ENCODE peak calls at places on chromosomes 6 and 20, in six cellular contexts. H is neuronal stem cell, B is H1, F is mesenchymal stem cell, M is mesendoderm, O is IMR-90. L is an unnamed sample.

GRCh38 chr6:20331042-20331441 is 70.6 kb upstream of the E2F3 start:
- DNase-seq in H (no peak), B (no peak), F (no peak), M (no peak), O (no peak), L (no peak)

GRCh38 chr6:44761046-44761445 is 373.5 kb downstream of the CDC5L start:
- DNase-seq in H (no peak), B (no peak), F (no peak), M (no peak), O (no peak), L (no peak)

GRCh38 chr6:33288141-33288941 is 698 bp downstream of the WDR46 start:
- DNase-seq in H (no peak), B (no peak), F (no peak), M (no peak), O (no peak), L (no peak)

GRCh38 chr6:56652994-56653393 is 10.3 kb upstream of the DST start:
- DNase-seq in H (no peak), B (no peak), F (peak), M (no peak), O (peak), L (no peak)

GRCh38 chr6:126880926-126881325 is 237.5 kb upstream of the RSPO3 start:
- DNase-seq in H (no peak), B (no peak), F (no peak), M (no peak), O (no peak), L (no peak)

GRCh38 chr6:75830959-75831885 is 82.2 kb downstream of the MYO6 start:
- DNase-seq in H (no peak), B (no peak), F (peak), M (no peak), O (peak), L (no peak)

GRCh38 chr6:99192561-99192960 is 156.9 kb downstream of the FAXC start:
- DNase-seq in H (no peak), B (no peak), F (no peak), M (no peak), O (no peak), L (no peak)

GRCh38 chr20:2421247-2421646 is 40.5 kb downstream of the TGM6 start:
- DNase-seq in H (no peak), B (no peak), F (no peak), M (no peak), O (no peak), L (no peak)

GRCh38 chr20:40920291-40920690 is 108.3 kb upstream of the TOP1 start:
- DNase-seq in H (no peak), B (no peak), F (no peak), M (no peak), O (no peak), L (no peak)

GRCh38 chr6:170089937-170090335 is 200.9 kb downstream of the DLL1 start:
- DNase-seq in H (no peak), B (no peak), F (no peak), M (no peak), O (no peak), L (no peak)

GRCh38 chr20:57578476-57579165 is 17.7 kb downstream of the PCK1 start:
- DNase-seq in H (no peak), B (no peak), F (no peak), M (no peak), O (no peak), L (no peak)

GRCh38 chr6:150312395-150312794 is 56.4 kb upstream of the IYD start:
- DNase-seq in H (no peak), B (no peak), F (no peak), M (no peak), O (no peak), L (no peak)

GRCh38 chr6:34304164-34304563 is 55.4 kb upstream of the SMIM29 start:
- DNase-seq in H (no peak), B (no peak), F (no peak), M (no peak), O (no peak), L (no peak)

GRCh38 chr6:170205126-170205525 is 85.8 kb downstream of the DLL1 start:
- DNase-seq in H (no peak), B (no peak), F (no peak), M (no peak), O (no peak), L (peak)

GRCh38 chr6:31143148-31143547 is 4.3 kb upstream of the PSORS1C2 start:
- DNase-seq in H (no peak), B (no peak), F (peak), M (peak), O (peak), L (peak)

GRCh38 chr6:20178327-20178726 is 33.9 kb downstream of the MBOAT1 start:
- DNase-seq in H (no peak), B (no peak), F (no peak), M (no peak), O (no peak), L (no peak)

GRCh38 chr6:129331450-129332138 is 378.4 kb downstream of the ARHGAP18 start:
- DNase-seq in H (no peak), B (no peak), F (peak), M (peak), O (peak), L (no peak)

GRCh38 chr6:83511901-83512681 is at the start of gene PRSS35:
- DNase-seq in H (peak), B (peak), F (peak), M (peak), O (peak), L (peak)

GRCh38 chr20:11047559-11047958 is 373.8 kb upstream of the JAG1 start:
- DNase-seq in H (no peak), B (no peak), F (no peak), M (peak), O (no peak), L (no peak)

GRCh38 chr6:6390849-6391602 is 70.6 kb upstream of the F13A1 start:
- DNase-seq in H (no peak), B (no peak), F (no peak), M (no peak), O (no peak), L (no peak)

GRCh38 chr6:23559587-23560343 is 566.2 kb upstream of the NRSN1 start:
- DNase-seq in H (no peak), B (no peak), F (no peak), M (peak), O (no peak), L (no peak)

GRCh38 chr6:38720295-38720694 is 5.2 kb downstream of the DNAH8 start:
- DNase-seq in H (peak), B (no peak), F (peak), M (peak), O (peak), L (peak)

GRCh38 chr20:19528286-19529030 is 229.6 kb upstream of the RIN2 start:
- DNase-seq in H (no peak), B (no peak), F (no peak), M (no peak), O (no peak), L (no peak)

GRCh38 chr6:132132911-132133639 is 181.9 kb upstream of the CCN2 start:
- DNase-seq in H (no peak), B (no peak), F (peak), M (no peak), O (peak), L (no peak)

GRCh38 chr6:133198725-133199124 is 42.4 kb upstream of the EYA4 start:
- DNase-seq in H (no peak), B (no peak), F (no peak), M (no peak), O (peak), L (no peak)

GRCh38 chr20:59027746-59028320 is 4.3 kb downstream of the ATP5F1E start:
- DNase-seq in H (no peak), B (no peak), F (peak), M (no peak), O (peak), L (no peak)

GRCh38 chr6:138692978-138693909 is 80.3 kb upstream of the CCDC28A start:
- DNase-seq in H (peak), B (peak), F (peak), M (peak), O (peak), L (peak)

GRCh38 chr6:115969930-115970273 is 90.8 kb downstream of the FRK start:
- DNase-seq in H (no peak), B (no peak), F (peak), M (no peak), O (peak), L (no peak)

GRCh38 chr6:123415844-123416468 is 220.8 kb downstream of the TRDN start:
- DNase-seq in H (peak), B (no peak), F (peak), M (peak), O (peak), L (peak)

GRCh38 chr6:121680058-121680457 is 244.6 kb downstream of the GJA1 start:
- DNase-seq in H (no peak), B (no peak), F (no peak), M (peak), O (no peak), L (no peak)

GRCh38 chr6:35011096-35012041 is 122.3 kb downstream of the ANKS1A start:
- DNase-seq in H (no peak), B (no peak), F (peak), M (no peak), O (no peak), L (no peak)

GRCh38 chr20:41365785-41366545 is 653 bp downstream of the EMILIN3 start:
- DNase-seq in H (no peak), B (no peak), F (no peak), M (no peak), O (no peak), L (peak)

GRCh38 chr6:50713226-50713625 is at the start of gene TFAP2D:
- DNase-seq in H (no peak), B (no peak), F (no peak), M (no peak), O (no peak), L (no peak)

GRCh38 chr20:48025061-48025515 is 239.8 kb upstream of the SULF2 start:
- DNase-seq in H (no peak), B (no peak), F (peak), M (peak), O (peak), L (peak)

GRCh38 chr20:22577515-22578220 is 6.7 kb downstream of the FOXA2 start:
- DNase-seq in H (no peak), B (no peak), F (no peak), M (peak), O (no peak), L (peak)

GRCh38 chr6:6700421-6700820 is 111.9 kb downstream of the LY86 start:
- DNase-seq in H (no peak), B (no peak), F (no peak), M (no peak), O (no peak), L (no peak)

GRCh38 chr20:47143658-47144057 is 212.8 kb downstream of the ZMYND8 start:
- DNase-seq in H (no peak), B (no peak), F (no peak), M (no peak), O (no peak), L (no peak)

DNA sequence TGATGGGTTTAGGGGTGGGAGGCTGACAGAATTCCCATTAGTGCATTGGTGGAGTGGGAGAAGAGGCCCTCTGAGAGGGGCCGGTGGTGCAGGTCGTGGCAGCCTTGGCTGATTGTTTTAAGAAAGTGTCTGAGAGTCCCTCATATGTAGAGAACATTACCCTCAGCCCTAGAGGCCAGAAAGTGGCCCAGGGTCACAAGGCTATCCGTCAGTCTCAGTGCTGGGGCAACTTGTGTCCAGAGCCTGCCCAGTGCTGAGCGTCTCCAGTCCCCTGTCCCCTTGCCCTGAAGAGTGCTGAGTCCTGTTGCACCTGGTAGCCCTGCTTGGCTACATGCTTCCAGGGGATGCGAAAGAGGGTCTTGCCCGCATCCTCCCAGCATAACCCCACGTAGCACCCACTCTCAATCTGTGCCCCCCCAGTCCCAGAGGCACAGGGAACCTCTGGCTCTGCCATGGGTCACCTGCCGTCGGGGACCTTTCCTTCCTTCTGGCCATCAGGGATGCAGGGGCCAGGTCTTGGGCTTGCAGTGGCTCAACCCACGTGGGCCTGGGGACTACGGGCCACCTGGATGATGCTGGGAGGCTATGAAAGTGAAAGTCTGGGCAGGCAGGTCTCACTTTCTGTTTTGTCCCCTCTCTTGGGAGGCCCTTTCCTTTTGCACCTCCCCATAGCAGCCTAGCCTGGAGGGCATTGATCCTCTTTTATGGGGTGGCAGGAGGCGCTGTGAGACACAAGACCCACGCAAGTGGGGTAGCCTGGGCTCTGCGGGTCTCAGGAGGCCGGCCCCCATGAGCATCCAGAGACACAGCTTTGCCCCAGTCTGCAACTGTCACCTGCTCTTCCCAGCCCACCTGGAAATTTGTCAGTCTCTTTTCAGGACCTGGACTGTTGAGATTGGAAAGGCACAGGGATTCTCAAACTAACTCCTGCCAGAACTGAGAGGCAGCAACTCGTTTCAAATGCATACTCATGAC is 12.2 kb downstream of the DUSP15 start:
- DNase-seq in H (no peak), B (no peak), F (no peak), M (no peak), O (no peak), L (no peak)
- H3K4me2 ChIP-seq in H (no peak), B (no peak), F (no peak), M (no peak), O (no peak), L (no peak)

DNA sequence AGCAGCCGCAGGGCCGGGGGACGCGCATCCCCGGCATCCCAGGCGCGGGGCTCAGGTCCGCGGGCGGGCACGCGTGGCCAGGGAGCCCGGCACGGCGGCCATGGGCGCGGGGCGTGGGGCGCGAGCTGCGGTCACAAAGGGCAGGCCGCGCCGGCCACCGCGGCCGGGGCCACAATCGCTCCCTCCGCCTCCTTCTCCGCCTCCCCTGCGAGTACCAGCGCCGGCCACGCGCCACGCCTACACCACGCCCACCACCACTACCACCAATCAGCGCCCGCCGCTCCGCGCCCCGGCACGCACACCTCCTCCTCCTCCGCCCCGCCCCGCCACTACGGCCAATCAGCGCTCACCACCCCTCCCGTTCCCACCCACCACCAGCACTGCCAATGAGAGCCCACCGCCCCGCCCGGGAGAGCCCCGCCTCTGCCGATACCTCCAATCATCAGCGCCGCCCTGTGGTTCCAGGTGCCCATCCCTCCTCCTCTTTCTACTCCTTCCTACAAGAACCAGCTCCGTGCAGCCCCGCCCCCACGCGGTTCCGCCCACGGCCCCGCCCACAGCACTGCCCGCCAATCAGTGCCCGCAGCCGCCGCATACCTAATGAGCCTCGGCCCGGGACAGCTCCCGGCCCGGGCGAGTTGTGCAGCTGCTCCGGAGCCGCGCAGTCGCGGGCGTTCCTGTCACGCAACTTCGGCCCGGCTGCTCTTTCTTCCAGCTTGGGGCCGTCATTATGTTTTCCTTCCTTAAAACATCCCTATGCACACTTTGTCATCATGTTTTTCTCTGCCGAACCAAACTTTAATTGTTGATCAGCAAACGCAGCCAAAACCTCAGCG is at the start of gene RPS6KA2:
- DNase-seq in H (peak), B (peak), F (peak), M (peak), O (peak), L (peak)
- H2BK15ac ChIP-seq in H (peak), B (no peak), F (peak), M (no peak), O (peak), L (no peak)

GRCh38 chr20:39048000-39048696 is 86.0 kb downstream of the DHX35 start:
- DNase-seq in H (peak), B (peak), F (peak), M (peak), O (peak), L (peak)

GRCh38 chr20:39050555-39050902 is 88.4 kb downstream of the DHX35 start:
- DNase-seq in H (no peak), B (no peak), F (no peak), M (no peak), O (no peak), L (no peak)

GRCh38 chr20:39049684-39050554 is 87.8 kb downstream of the DHX35 start:
- DNase-seq in H (peak), B (peak), F (peak), M (peak), O (peak), L (peak)

GRCh38 chr20:39047417-39047985 is 85.4 kb downstream of the DHX35 start:
- DNase-seq in H (no peak), B (no peak), F (no peak), M (no peak), O (no peak), L (no peak)

DNA sequence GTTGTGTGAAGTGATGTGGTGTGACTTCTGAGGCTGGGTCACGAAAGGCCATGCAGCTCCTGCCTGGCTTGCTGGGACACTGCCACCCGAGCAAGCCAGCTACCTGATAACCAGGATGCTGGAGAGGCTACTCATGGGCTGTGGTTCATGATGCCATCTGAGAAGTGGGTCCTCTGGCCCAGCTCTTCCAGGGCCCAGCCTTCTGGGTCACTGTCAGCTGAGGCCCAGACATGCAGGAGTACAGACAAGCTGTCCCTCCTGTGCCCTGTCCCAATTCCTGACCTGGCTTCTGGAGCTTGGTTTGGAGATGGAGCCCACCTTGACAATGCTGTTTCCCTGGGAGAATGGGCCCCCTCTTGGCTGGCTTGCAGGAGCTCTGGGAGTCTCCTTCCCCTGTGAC is 87.0 kb downstream of the DHX35 start:
- DNase-seq in H (no peak), B (no peak), F (no peak), M (no peak), O (no peak), L (no peak)
- H3K9ac ChIP-seq in H (no peak), B (no peak), F (peak), M (no peak), O (peak), L (no peak)

GRCh38 chr6:135693971-135694370 is 157.5 kb upstream of the PDE7B start:
- DNase-seq in H (no peak), B (no peak), F (no peak), M (peak), O (no peak), L (no peak)
- H3K4me2 ChIP-seq in H (no peak), B (no peak), F (no peak), M (no peak), O (no peak), L (no peak)

GRCh38 chr6:68941345-68941744 is 306.3 kb downstream of the ADGRB3 start:
- DNase-seq in H (no peak), B (no peak), F (no peak), M (no peak), O (no peak), L (no peak)
- H2BK15ac ChIP-seq in H (no peak), B (no peak), F (no peak), M (no peak), O (no peak), L (no peak)

DNA sequence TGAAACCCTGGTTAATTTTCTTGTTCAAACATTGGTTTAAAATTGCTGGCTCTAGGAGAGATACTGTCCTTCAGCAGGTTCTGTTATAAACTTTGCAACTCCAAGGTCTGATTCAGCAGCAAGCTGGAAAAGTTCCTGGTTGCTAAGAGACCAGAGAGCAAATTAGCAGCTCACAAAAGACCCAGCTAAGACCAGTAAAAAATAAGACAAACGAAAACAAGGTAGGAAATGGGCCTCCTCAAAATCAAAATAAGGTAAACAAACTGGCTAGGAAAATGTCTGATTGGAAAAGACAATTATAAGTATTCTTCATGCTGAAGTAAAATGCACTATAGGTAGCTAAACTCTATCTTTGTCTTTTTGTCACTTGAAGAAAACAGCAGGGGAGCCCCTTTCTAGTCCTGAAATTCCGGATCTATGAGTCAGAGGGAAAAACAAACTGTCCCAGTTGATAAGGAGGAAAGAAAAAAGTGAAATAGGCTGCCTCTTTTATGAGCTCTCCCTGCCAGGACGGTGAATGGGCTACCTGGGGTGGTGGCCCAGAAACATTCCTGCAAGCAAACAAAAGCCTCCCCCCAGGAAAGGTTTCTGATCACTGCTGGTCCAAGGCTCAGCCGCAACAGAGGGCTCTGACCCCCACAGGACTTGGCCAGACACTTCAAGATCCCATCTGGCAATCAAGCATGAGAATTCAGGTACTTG is 41.6 kb downstream of the UNC5CL start:
- DNase-seq in H (peak), B (peak), F (peak), M (peak), O (peak), L (peak)
- H3K9ac ChIP-seq in H (no peak), B (no peak), F (peak), M (peak), O (no peak), L (no peak)

GRCh38 chr6:15630202-15630601 is 32.6 kb downstream of the DTNBP1 start:
- DNase-seq in H (no peak), B (no peak), F (no peak), M (no peak), O (no peak), L (no peak)

GRCh38 chr6:15627829-15628228 is 35.0 kb downstream of the DTNBP1 start:
- DNase-seq in H (no peak), B (no peak), F (no peak), M (no peak), O (no peak), L (no peak)

GRCh38 chr6:15628499-15629131 is 34.2 kb downstream of the DTNBP1 start:
- DNase-seq in H (no peak), B (no peak), F (peak), M (no peak), O (peak), L (no peak)

GRCh38 chr6:15631380-15631913 is 31.4 kb downstream of the DTNBP1 start:
- DNase-seq in H (no peak), B (no peak), F (no peak), M (no peak), O (no peak), L (no peak)

GRCh38 chr6:15629487-15629886 is 33.3 kb downstream of the DTNBP1 start:
- DNase-seq in H (no peak), B (no peak), F (no peak), M (no peak), O (no peak), L (no peak)
- H3K4me2 ChIP-seq in H (no peak), B (no peak), F (no peak), M (no peak), O (no peak), L (no peak)